ENCODE peak calls at places on chromosome 2, in nine cellular contexts. D is dorsolateral prefrontal cortex, I is tibial artery, F is Calu3, M is astrocyte of the spinal cord, Z is fibroblast of pulmonary artery, B is activated B cell treated with CpG ODN at 0.5 μM for 24 hours, A is ovary, L is brain microvascular endothelial cell. K is an unnamed sample.

GRCh38 chr2:24986397-24986796 is 14.6 kb upstream of the DNAJC27 start:
- DNase-seq in F (no peak), B (no peak), I (no peak), Z (peak), A (no peak), D (no peak), L (no peak), M (no peak), K (no peak)

GRCh38 chr2:221330436-221330835 is 241.7 kb downstream of the EPHA4 start:
- DNase-seq in L (no peak), Z (no peak), I (no peak), D (no peak), B (no peak), A (no peak), M (no peak), F (no peak), K (no peak)

GRCh38 chr2:48016620-48017019 is 110.3 kb upstream of the FBXO11 start:
- DNase-seq in Z (no peak), D (no peak), I (no peak), A (no peak), B (no peak), L (no peak), F (peak), M (no peak), K (no peak)

GRCh38 chr2:188079176-188079575 is 212.5 kb upstream of the GULP1 start:
- DNase-seq in D (no peak), I (no peak), L (peak), A (no peak), B (no peak), Z (peak), F (no peak), M (peak), K (no peak)

GRCh38 chr2:4576075-4576474 is 872.7 kb downstream of the DCDC2C start:
- DNase-seq in B (no peak), A (no peak), F (no peak), L (no peak), D (no peak), Z (no peak), I (no peak), M (no peak), K (no peak)

GRCh38 chr2:80863166-80863714 is 558.7 kb upstream of the LRRTM1 start:
- DNase-seq in M (no peak), I (no peak), A (no peak), D (no peak), Z (no peak), L (no peak), B (no peak), F (no peak), K (no peak)

GRCh38 chr2:15749460-15750432 is 158.1 kb downstream of the DDX1 start:
- DNase-seq in B (no peak), M (no peak), L (no peak), F (no peak), Z (no peak), D (no peak), A (no peak), I (no peak), K (no peak)

GRCh38 chr2:218717262-218717661 is 6.6 kb downstream of the TTLL4 start:
- DNase-seq in B (no peak), A (no peak), D (no peak), M (peak), F (peak), L (no peak), I (no peak), Z (peak), K (no peak)

GRCh38 chr2:186848873-186849578 is at the start of gene ZSWIM2:
- DNase-seq in I (peak), A (peak), Z (peak), D (peak), B (no peak), L (peak), M (peak), F (no peak), K (no peak)

GRCh38 chr2:241940329-241940728 is 70.8 kb downstream of the RTP5 start:
- DNase-seq in D (no peak), I (no peak), B (no peak), L (no peak), F (no peak), Z (peak), M (no peak), A (no peak), K (no peak)

GRCh38 chr2:100365434-100365833 is 43.1 kb upstream of the LONRF2 start:
- DNase-seq in D (no peak), M (peak), Z (peak), F (peak), I (no peak), L (peak), B (no peak), A (no peak), K (no peak)

GRCh38 chr2:86193901-86194567 is 1.2 kb downstream of the IMMT start:
- DNase-seq in I (no peak), D (no peak), Z (peak), B (no peak), A (no peak), L (no peak), M (no peak), F (no peak), K (no peak)
- TF ChIP-seq CTCF in I (no peak), D (no peak), Z (no peak), B (no peak), A (no peak), L (peak), M (no peak), F (no peak), K (no peak)

GRCh38 chr2:239192975-239193374 is 207.8 kb downstream of the HDAC4 start:
- DNase-seq in I (peak), L (no peak), Z (no peak), B (no peak), D (no peak), A (no peak), F (no peak), M (no peak), K (no peak)

GRCh38 chr2:239195318-239195871 is 205.4 kb downstream of the HDAC4 start:
- DNase-seq in B (no peak), F (no peak), Z (no peak), A (no peak), L (no peak), I (no peak), D (peak), M (peak), K (no peak)

GRCh38 chr2:239194731-239195317 is 206.0 kb downstream of the HDAC4 start:
- DNase-seq in B (no peak), M (no peak), I (peak), A (peak), D (no peak), Z (no peak), F (no peak), L (no peak), K (no peak)

GRCh38 chr2:239193426-239193825 is 207.4 kb downstream of the HDAC4 start:
- DNase-seq in B (no peak), F (no peak), Z (no peak), I (peak), D (no peak), A (peak), M (no peak), L (no peak), K (peak)

GRCh38 chr2:239193925-239194687 is 206.7 kb downstream of the HDAC4 start:
- DNase-seq in D (no peak), B (no peak), F (no peak), A (peak), M (no peak), I (peak), L (no peak), Z (no peak), K (peak)
- TF ChIP-seq CTCF in D (peak), B (no peak), F (no peak), A (no peak), M (peak), I (no peak), L (peak), Z (peak), K (no peak)

GRCh38 chr2:74862268-74862964 is 28.5 kb downstream of the HK2 start:
- DNase-seq in B (no peak), F (no peak), M (no peak), D (no peak), I (no peak), A (no peak), L (no peak), Z (no peak), K (no peak)
- TF ChIP-seq CTCF in B (no peak), F (no peak), M (no peak), D (no peak), I (no peak), A (no peak), L (no peak), Z (no peak), K (no peak)

GRCh38 chr2:239883326-239884050 is 141.7 kb downstream of the NDUFA10 start:
- DNase-seq in Z (no peak), B (no peak), D (no peak), A (no peak), I (peak), L (no peak), F (no peak), M (no peak), K (no peak)

GRCh38 chr2:239882781-239883180 is 142.4 kb downstream of the NDUFA10 start:
- DNase-seq in I (peak), F (no peak), D (no peak), M (no peak), B (no peak), A (no peak), L (no peak), Z (no peak), K (no peak)

GRCh38 chr2:239881031-239881471 is 144.1 kb downstream of the NDUFA10 start:
- DNase-seq in F (no peak), B (no peak), M (no peak), A (no peak), Z (no peak), L (no peak), D (no peak), I (peak), K (no peak)

GRCh38 chr2:239881561-239882320 is 143.4 kb downstream of the NDUFA10 start:
- DNase-seq in I (peak), F (no peak), B (no peak), D (no peak), M (peak), A (peak), Z (peak), L (peak), K (no peak)

GRCh38 chr2:239882335-239882734 is 142.8 kb downstream of the NDUFA10 start:
- DNase-seq in D (no peak), F (peak), B (no peak), Z (peak), L (no peak), M (no peak), A (peak), I (peak), K (peak)
- TF ChIP-seq CTCF in D (peak), F (peak), B (no peak), Z (peak), L (peak), M (peak), A (peak), I (peak), K (peak)

GRCh38 chr2:11829324-11829946 is 83.0 kb downstream of the LPIN1 start:
- DNase-seq in A (peak), D (peak), M (peak), B (peak), L (peak), I (peak), Z (peak), F (peak), K (no peak)

GRCh38 chr2:11830708-11831301 is 84.4 kb downstream of the LPIN1 start:
- DNase-seq in B (no peak), M (no peak), L (no peak), F (no peak), I (no peak), A (no peak), D (no peak), Z (no peak), K (no peak)

GRCh38 chr2:11828933-11829323 is 82.5 kb downstream of the LPIN1 start:
- DNase-seq in D (no peak), Z (no peak), A (no peak), B (no peak), I (no peak), L (no peak), F (no peak), M (no peak), K (no peak)

GRCh38 chr2:11831415-11831814 is 85.0 kb downstream of the LPIN1 start:
- DNase-seq in F (no peak), Z (no peak), M (no peak), B (no peak), A (no peak), I (no peak), D (no peak), L (no peak), K (no peak)

GRCh38 chr2:11829947-11830707 is 83.7 kb downstream of the LPIN1 start:
- DNase-seq in I (peak), M (peak), A (peak), B (peak), L (peak), F (peak), D (peak), Z (peak), K (peak)
- TF ChIP-seq CTCF in I (no peak), M (peak), A (no peak), B (no peak), L (peak), F (no peak), D (peak), Z (peak), K (no peak)

GRCh38 chr2:63842149-63843061 is 709 bp downstream of the UGP2 start:
- DNase-seq in L (peak), I (peak), B (no peak), Z (peak), A (peak), D (no peak), F (peak), M (peak), K (no peak)
- TF ChIP-seq CTCF in L (no peak), I (no peak), B (no peak), Z (no peak), A (no peak), D (no peak), F (no peak), M (no peak), K (no peak)

GRCh38 chr2:54206596-54206995 is 49.4 kb downstream of the TSPYL6 start:
- DNase-seq in L (peak), I (no peak), B (no peak), A (no peak), M (peak), Z (peak), F (peak), D (no peak), K (no peak)
- TF ChIP-seq CTCF in L (peak), I (peak), B (no peak), A (peak), M (peak), Z (peak), F (peak), D (peak), K (peak)

DNA sequence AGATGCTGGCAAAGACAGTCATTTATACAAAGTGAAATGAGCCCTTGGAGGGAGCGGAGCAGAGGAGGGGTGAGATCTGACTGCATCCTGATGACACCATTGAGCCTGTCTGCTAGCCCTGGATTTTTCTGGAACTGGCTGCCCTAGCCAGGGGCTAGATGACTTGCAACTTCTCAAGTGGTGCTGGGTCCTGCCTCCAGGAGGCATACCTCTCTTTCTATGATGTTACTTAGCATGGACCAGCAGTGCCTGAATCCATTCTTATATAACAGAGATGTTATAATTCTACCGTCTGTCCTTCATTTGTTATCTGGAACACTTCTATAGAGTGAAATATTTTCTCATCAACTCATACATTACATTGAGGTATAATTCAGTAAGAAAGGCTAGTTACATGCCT is 8.5 kb upstream of the TWIST2 start:
- DNase-seq in Z (no peak), L (no peak), M (no peak), A (no peak), I (no peak), D (no peak), B (no peak), F (no peak), K (no peak)
- TF ChIP-seq CTCF in Z (peak), L (peak), M (no peak), A (no peak), I (no peak), D (no peak), B (no peak), F (no peak), K (no peak)

K was measured in natural killer cell.